ENCODE peak calls at places on chromosomes 2 and 18, in seven cellular contexts. D, Y, W, S, A, C and E are unnamed samples.

GRCh38 chr18:78672862-78673446 is 306.7 kb upstream of the SALL3 start:
- DNase-seq in S (no peak), C (no peak), W (no peak), Y (no peak), D (no peak), A (no peak), E (no peak)

GRCh38 chr2:177616731-177617130 is 224.2 kb downstream of the AGPS start:
- DNase-seq in Y (no peak), A (no peak), C (no peak), D (no peak), S (no peak), W (no peak), E (no peak)

GRCh38 chr2:28681216-28681981 is 70.2 kb upstream of the PPP1CB start:
- DNase-seq in C (no peak), W (no peak), D (no peak), A (peak; percentile 69), Y (no peak), S (peak; percentile 78), E (peak; percentile 70)

GRCh38 chr2:152384992-152385391 is 50.0 kb downstream of the FMNL2 start:
- DNase-seq in S (no peak), C (no peak), Y (no peak), D (no peak), A (no peak), W (no peak), E (no peak)

GRCh38 chr2:182358601-182359000 is 68.2 kb downstream of the PDE1A start:
- DNase-seq in C (no peak), S (no peak), Y (no peak), D (no peak), A (no peak), W (no peak), E (no peak)

GRCh38 chr2:27185331-27186026 is 26.4 kb upstream of the ATRAID start:
- DNase-seq in D (peak; percentile 56), C (no peak), A (no peak), Y (peak; percentile 49), W (peak; percentile 19), S (peak; percentile 84), E (no peak)

GRCh38 chr2:133591164-133591563 is 22.9 kb upstream of the NCKAP5 start:
- DNase-seq in S (peak; percentile 42), C (peak; percentile 60), Y (no peak), A (no peak), D (no peak), W (peak; percentile 38), E (peak; percentile 46)

GRCh38 chr2:191441761-191442160 is 196.6 kb downstream of the MYO1B start:
- DNase-seq in Y (no peak), A (no peak), C (no peak), W (peak; percentile 12), D (no peak), S (peak; percentile 7), E (no peak)

GRCh38 chr2:188884552-188884951 is 89.6 kb upstream of the COL3A1 start:
- DNase-seq in C (no peak), Y (no peak), A (no peak), S (peak; percentile 54), W (no peak), D (no peak), E (peak; percentile 22)

GRCh38 chr18:79248495-79249078 is 147.1 kb upstream of the NFATC1 start:
- DNase-seq in S (peak; percentile 3), Y (no peak), D (no peak), W (no peak), A (peak; percentile 19), C (no peak), E (peak; percentile 25)

GRCh38 chr2:181393472-181393871 is 63.7 kb upstream of the ITGA4 start:
- DNase-seq in C (no peak), W (no peak), S (peak; percentile 51), A (peak; percentile 60), D (no peak), Y (no peak), E (peak; percentile 80)

GRCh38 chr2:26269571-26270170 is 24.9 kb downstream of the HADHB start:
- DNase-seq in C (no peak), D (no peak), S (no peak), Y (no peak), W (no peak), A (peak; percentile 89), E (no peak)

GRCh38 chr2:61582191-61582590 is 44.0 kb upstream of the XPO1 start:
- DNase-seq in S (no peak), W (no peak), Y (no peak), C (no peak), D (no peak), A (peak; percentile 49), E (no peak)

GRCh38 chr2:161102770-161103450 is 57.3 kb upstream of the TANK start:
- DNase-seq in W (no peak), A (peak; percentile 54), Y (no peak), D (no peak), S (peak; percentile 47), C (no peak), E (peak; percentile 19)

GRCh38 chr2:74440378-74441110 is 1.2 kb downstream of the RTKN start:
- DNase-seq in A (peak; percentile 78), D (peak; percentile 96), C (peak; percentile 91), S (peak; percentile 91), W (peak; percentile 97), Y (peak; percentile 74), E (peak; percentile 78)

GRCh38 chr2:168450171-168450570 is 5.9 kb upstream of the CERS6 start:
- DNase-seq in A (no peak), C (no peak), D (no peak), W (no peak), Y (no peak), S (no peak), E (no peak)

GRCh38 chr2:105545731-105546622 is 147.1 kb upstream of the FHL2 start:
- DNase-seq in C (peak; percentile 55), W (peak; percentile 81), A (peak; percentile 78), Y (peak; percentile 80), S (peak; percentile 71), D (peak; percentile 76), E (peak; percentile 69)

GRCh38 chr2:43402002-43402401 is 175.6 kb upstream of the ZFP36L2 start:
- DNase-seq in Y (no peak), S (no peak), D (no peak), W (no peak), A (no peak), C (no peak), E (no peak)

GRCh38 chr18:2087877-2088673 is 483.2 kb downstream of the METTL4 start:
- DNase-seq in S (peak; percentile 85), Y (no peak), W (peak; percentile 14), D (peak; percentile 63), C (peak; percentile 69), A (peak; percentile 80), E (no peak)
- TF ChIP-seq CTCF in S (no peak), Y (no peak), W (no peak), D (no peak), C (no peak), A (no peak), E (no peak)

DNA sequence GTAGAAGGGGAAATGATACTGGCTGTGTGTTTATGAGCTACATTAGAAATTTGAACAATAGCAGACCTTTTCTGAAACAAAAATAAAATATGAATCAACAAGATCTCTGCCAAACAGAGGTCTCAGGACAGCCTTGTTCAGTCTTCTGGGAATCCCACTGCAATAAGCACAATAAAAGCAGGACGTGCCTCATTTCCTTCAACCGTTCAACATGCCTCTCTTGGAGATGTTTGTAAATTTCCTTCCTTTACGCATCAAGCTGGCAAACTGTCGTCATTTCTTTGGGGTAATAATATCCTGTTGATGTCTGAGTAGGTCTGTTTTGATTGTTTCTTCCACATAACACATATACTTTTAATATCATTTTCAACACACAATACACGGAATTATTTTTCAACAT is 77.2 kb downstream of the TCF4 start:
- DNase-seq in A (peak; percentile 13), S (peak; percentile 97), Y (no peak), D (no peak), C (no peak), W (no peak), E (peak; percentile 87)
- H3K4me3 ChIP-seq in A (no peak overlapping the region), S (no peak overlapping the region), Y (no peak overlapping the region), D (no peak overlapping the region), C (peak overlapping the region; percentile 48), W (no peak overlapping the region), E (no peak overlapping the region)

GRCh38 chr2:199848323-199848722 is 2.7 kb downstream of the FTCDNL1 start:
- DNase-seq in D (no peak), W (no peak), S (no peak), C (no peak), Y (no peak), A (no peak), E (no peak)

GRCh38 chr2:199851886-199852285 is 894 bp upstream of the FTCDNL1 start:
- DNase-seq in C (no peak), A (no peak), S (no peak), D (no peak), W (no peak), Y (no peak), E (no peak)

GRCh38 chr2:199851499-199851816 is 466 bp upstream of the FTCDNL1 start:
- DNase-seq in A (no peak), S (no peak), D (no peak), Y (no peak), C (no peak), W (no peak), E (no peak)

GRCh38 chr2:199850250-199850717 is 708 bp downstream of the FTCDNL1 start:
- DNase-seq in S (no peak), W (no peak), C (no peak), A (no peak), Y (no peak), D (no peak), E (no peak)

GRCh38 chr2:199850718-199851498 is at the start of gene FTCDNL1:
- DNase-seq in S (peak; percentile 24), Y (peak; percentile 44), A (peak; percentile 56), C (peak; percentile 56), W (peak; percentile 81), D (peak; percentile 65), E (peak; percentile 46)
- TF ChIP-seq CTCF in S (peak; percentile 58), Y (peak; percentile 42), A (peak; percentile 57), C (peak; percentile 57), W (peak; percentile 68), D (peak; percentile 70), E (peak; percentile 62)

GRCh38 chr2:3659447-3660432 is 1.7 kb downstream of the ALLC start:
- DNase-seq in A (no peak), W (no peak), D (peak; percentile 97), Y (no peak), C (peak; percentile 56), S (peak; percentile 15), E (no peak)
- H3K4me3 ChIP-seq in A (no peak overlapping the region), W (no peak overlapping the region), D (peak overlapping the region; percentile 20), Y (no peak overlapping the region), C (no peak overlapping the region), S (no peak overlapping the region), E (no peak overlapping the region)